ENCODE peak calls at places on chromosomes 5 and 9, in ten cellular contexts. P is GM12891, Y is tibial nerve, J is IMR-90, A is Peyer's patch, S is NB4, N is A549, E is transverse colon, Z is breast epithelium, B is HepG2. T is an unnamed sample.

GRCh38 chr5:59522201-59522831 is 371.2 kb downstream of the PDE4D start:
- DNase-seq in P (no peak), Y (no peak), J (no peak), A (no peak), S (no peak), N (no peak), E (no peak), Z (no peak), B (no peak), T (no peak)

GRCh38 chr9:10366171-10366779 is 246.5 kb downstream of the PTPRD start:
- DNase-seq in P (peak; percentile 2), Y (peak; percentile 12), J (peak; percentile 13), A (no peak), S (peak; percentile 64), N (peak; percentile 2), E (no peak), Z (no peak), B (peak; percentile 32), T (no peak)

GRCh38 chr9:70389188-70389587 is 25.3 kb downstream of the KLF9 start:
- DNase-seq in P (no peak), Y (no peak), J (no peak), A (no peak), S (no peak), N (no peak), E (no peak), Z (no peak), B (no peak), T (no peak)

GRCh38 chr5:6722015-6722414 is 8.8 kb downstream of the TENT4A start:
- DNase-seq in P (no peak), Y (no peak), J (peak; percentile 23), A (no peak), S (no peak), N (no peak), E (no peak), Z (no peak), B (no peak), T (no peak)

GRCh38 chr9:121989010-121989409 is 104.1 kb downstream of the TTLL11 start:
- DNase-seq in P (no peak), Y (no peak), J (peak; percentile 39), A (no peak), S (no peak), N (no peak), E (no peak), Z (no peak), B (no peak), T (no peak)

GRCh38 chr9:18922161-18922910 is 110.7 kb downstream of the SAXO1 start:
- DNase-seq in P (no peak), Y (no peak), J (no peak), A (no peak), S (no peak), N (no peak), E (no peak), Z (no peak), B (no peak), T (no peak)

GRCh38 chr5:177304392-177305119 is 957 bp downstream of the PRELID1 start:
- DNase-seq in P (no peak), Y (no peak), J (peak; percentile 12), A (no peak), S (peak; percentile 42), N (no peak), E (peak; percentile 75), Z (no peak), B (peak; percentile 55), T (no peak)

GRCh38 chr9:35736201-35736633 is 3.8 kb downstream of the CREB3 start:
- DNase-seq in P (no peak), Y (peak; percentile 74), J (peak; percentile 79), A (peak; percentile 67), S (peak; percentile 72), N (peak; percentile 80), E (peak; percentile 76), Z (no peak), B (peak; percentile 73), T (peak; percentile 48)

GRCh38 chr9:115808108-115808507 is 345.5 kb upstream of the PAPPA start:
- DNase-seq in P (no peak), Y (no peak), J (no peak), A (no peak), S (no peak), N (no peak), E (no peak), Z (no peak), B (no peak), T (no peak)

GRCh38 chr5:26921439-26921838 is 116.9 kb downstream of the CDH9 start:
- DNase-seq in P (no peak), Y (no peak), J (no peak), A (no peak), S (no peak), N (no peak), E (no peak), Z (no peak), B (no peak), T (no peak)

GRCh38 chr5:36648426-36648825 is 42.0 kb downstream of the SLC1A3 start:
- DNase-seq in P (no peak), Y (no peak), J (no peak), A (no peak), S (no peak), N (no peak), E (no peak), Z (no peak), B (no peak), T (no peak)

GRCh38 chr5:58215364-58215763 is 244.5 kb downstream of the PLK2 start:
- DNase-seq in P (no peak), Y (no peak), J (no peak), A (no peak), S (no peak), N (no peak), E (no peak), Z (no peak), B (no peak), T (no peak)

GRCh38 chr5:126777257-126777973 is 479 bp downstream of the LMNB1 start:
- DNase-seq in P (no peak), Y (peak; percentile 9), J (peak; percentile 61), A (peak; percentile 53), S (peak; percentile 78), N (no peak), E (peak; percentile 64), Z (peak; percentile 53), B (peak; percentile 9), T (peak; percentile 17)
- TF ChIP-seq POLR2A in P (no peak), Y (no peak), J (no peak), A (peak; percentile 12), S (peak; percentile 13), N (no peak), E (no peak), Z (no peak), B (no peak), T (peak; percentile 38)

GRCh38 chr9:71637926-71638325 is 130.4 kb downstream of the CEMIP2 start:
- DNase-seq in P (no peak), Y (no peak), J (no peak), A (no peak), S (no peak), N (no peak), E (no peak), Z (no peak), B (no peak), T (no peak)

GRCh38 chr9:71636143-71636839 is 132.0 kb downstream of the CEMIP2 start:
- DNase-seq in P (no peak), Y (no peak), J (no peak), A (no peak), S (no peak), N (no peak), E (no peak), Z (no peak), B (peak; percentile 38), T (no peak)

GRCh38 chr9:71637433-71637832 is 130.9 kb downstream of the CEMIP2 start:
- DNase-seq in P (no peak), Y (no peak), J (no peak), A (no peak), S (no peak), N (no peak), E (no peak), Z (no peak), B (no peak), T (no peak)

GRCh38 chr9:71642043-71642442 is 126.3 kb downstream of the CEMIP2 start:
- DNase-seq in P (no peak), Y (no peak), J (no peak), A (no peak), S (no peak), N (no peak), E (no peak), Z (no peak), B (no peak), T (no peak)

DNA sequence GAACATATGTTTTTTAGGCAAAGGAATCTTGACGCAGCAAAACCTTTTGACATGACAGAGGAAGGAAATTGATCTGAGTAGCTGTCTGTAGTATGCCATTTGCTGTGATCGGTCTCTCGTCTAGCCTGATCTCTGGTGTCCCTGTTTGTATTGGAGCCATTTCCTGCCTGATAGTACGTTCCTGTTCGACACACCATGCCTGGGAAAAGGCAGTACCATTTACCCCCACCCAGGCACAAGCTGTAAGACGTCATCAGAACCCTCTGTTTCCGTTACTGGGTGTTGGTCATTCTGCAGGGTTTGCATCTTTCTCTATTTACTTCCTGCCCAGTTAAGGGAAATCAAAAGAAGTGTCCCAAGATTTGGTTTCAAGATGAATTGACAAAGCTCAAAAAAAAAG is 129.7 kb downstream of the CEMIP2 start:
- DNase-seq in P (no peak), Y (peak; percentile 49), J (no peak), A (no peak), S (no peak), N (no peak), E (peak; percentile 26), Z (no peak), B (no peak), T (no peak)
- TF ChIP-seq POLR2A in P (no peak), Y (no peak), J (no peak), A (no peak), S (no peak), N (no peak), E (no peak), Z (no peak), B (no peak), T (no peak)

GRCh38 chr5:76716456-76717157 is 681 bp downstream of the F2R start:
- DNase-seq in P (no peak), Y (no peak), J (no peak), A (no peak), S (no peak), N (no peak), E (no peak), Z (no peak), B (no peak), T (no peak)
- TF ChIP-seq POLR2A in P (no peak), Y (no peak), J (no peak), A (no peak), S (no peak), N (no peak), E (no peak), Z (no peak), B (no peak), T (peak; percentile 6)

DNA sequence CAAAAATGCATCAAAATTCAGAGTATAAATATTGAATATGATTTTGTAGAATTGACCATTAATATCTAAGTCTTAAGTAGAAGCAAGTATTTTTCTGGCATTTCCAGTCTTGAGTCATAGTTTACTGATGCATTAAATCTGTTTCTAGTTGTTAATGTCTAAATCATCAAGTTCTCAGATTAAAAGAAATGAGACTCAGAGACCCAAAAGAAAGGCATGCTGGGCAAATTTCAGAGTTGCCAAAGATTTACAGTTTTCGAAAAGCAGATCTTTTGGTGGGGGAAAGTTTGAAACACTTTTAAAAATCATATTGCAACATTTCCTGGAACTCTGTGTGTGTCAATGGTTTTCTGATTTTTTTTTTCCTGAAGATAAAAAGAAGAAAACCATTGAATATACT is 60.9 kb downstream of the ANKRD55 start:
- DNase-seq in P (no peak), Y (no peak), J (peak; percentile 59), A (no peak), S (no peak), N (no peak), E (no peak), Z (no peak), B (no peak), T (no peak)
- TF ChIP-seq POLR2A in P (no peak), Y (no peak), J (no peak), A (no peak), S (no peak), N (no peak), E (no peak), Z (no peak), B (no peak), T (no peak)

GRCh38 chr5:142779163-142779562 is 9.0 kb downstream of the ARHGAP26 start:
- DNase-seq in P (no peak), Y (no peak), J (no peak), A (no peak), S (no peak), N (no peak), E (no peak), Z (no peak), B (no peak), T (no peak)
- TF ChIP-seq POLR2A in P (no peak), Y (no peak), J (no peak), A (no peak), S (no peak), N (no peak), E (no peak), Z (no peak), B (no peak), T (no peak)